ENCODE peak calls at places on chromosome 3, in four cellular contexts. A is heart left ventricle, U is brain microvascular endothelial cell, G is pancreas. Q is an unnamed sample.

GRCh38 chr3:50272911-50273688 is 4.2 kb downstream of the SEMA3B start:
- DNase-seq in A (peak; percentile 86), U (peak; percentile 44), G (peak; percentile 99), Q (peak; percentile 88)

GRCh38 chr3:117846238-117846637 is 1136.7 kb downstream of the TUSC7 start:
- DNase-seq in A (no peak), U (no peak), G (no peak), Q (no peak)

GRCh38 chr3:176362191-176362731 is 835.0 kb downstream of the TBL1XR1 start:
- DNase-seq in A (peak; percentile 15), U (no peak), G (no peak), Q (no peak)

GRCh38 chr3:177146646-177147045 is 50.6 kb downstream of the TBL1XR1 start:
- DNase-seq in A (no peak), U (no peak), G (no peak), Q (no peak)

GRCh38 chr3:103494512-103494911 is 1059.7 kb downstream of the ZPLD1 start:
- DNase-seq in A (no peak), U (no peak), G (no peak), Q (no peak)

GRCh38 chr3:88149146-88149515 is 628 bp upstream of the C3orf38 start:
- DNase-seq in A (no peak), U (no peak), G (no peak), Q (no peak)

GRCh38 chr3:22671848-22672247 is 531.3 kb upstream of the UBE2E2 start:
- DNase-seq in A (no peak), U (no peak), G (no peak), Q (no peak)

GRCh38 chr3:82044918-82045715 is 283.7 kb upstream of the GBE1 start:
- DNase-seq in A (no peak), U (no peak), G (no peak), Q (no peak)

GRCh38 chr3:190739726-190740230 is 122.7 kb downstream of the GMNC start:
- DNase-seq in A (no peak), U (no peak), G (no peak), Q (no peak)

GRCh38 chr3:70556056-70556455 is 243.6 kb upstream of the MDFIC2 start:
- DNase-seq in A (no peak), U (peak; percentile 70), G (no peak), Q (no peak)

GRCh38 chr3:70546679-70547078 is 234.2 kb upstream of the MDFIC2 start:
- DNase-seq in A (no peak), U (no peak), G (no peak), Q (no peak)

GRCh38 chr3:70554170-70554569 is 241.7 kb upstream of the MDFIC2 start:
- DNase-seq in A (no peak), U (peak; percentile 40), G (no peak), Q (no peak)

DNA sequence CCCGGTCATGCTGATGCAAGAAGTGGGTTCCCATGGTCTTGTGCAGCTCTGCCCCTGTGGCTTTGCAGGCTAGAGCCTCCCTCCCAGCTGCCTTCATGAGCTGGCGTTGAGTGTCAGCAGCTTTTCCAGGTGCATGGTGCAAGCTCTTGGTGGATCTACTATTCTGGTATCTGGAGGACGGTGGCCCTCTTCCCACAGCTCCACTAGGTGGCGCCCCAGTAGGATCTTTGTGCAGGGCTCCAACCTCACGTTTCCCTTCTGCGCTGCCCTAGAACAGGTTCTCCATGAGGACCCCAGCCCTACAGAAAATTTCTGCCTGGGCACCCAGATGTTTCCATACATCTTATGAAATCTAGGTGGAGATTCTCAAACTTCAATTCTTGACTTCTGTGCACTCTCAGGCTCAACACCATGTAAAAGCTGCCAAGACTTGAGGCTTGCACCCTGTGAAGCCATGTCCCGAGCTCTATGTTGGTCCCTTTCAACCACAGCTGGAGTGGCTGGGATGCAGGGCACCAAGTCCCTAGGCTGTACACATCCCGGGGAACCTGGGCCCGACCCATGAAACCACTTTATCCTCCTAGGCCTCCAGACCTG is 238.4 kb upstream of the MDFIC2 start:
- DNase-seq in A (peak; percentile 66), U (peak; percentile 73), G (peak; percentile 89), Q (peak; percentile 78)
- TF ChIP-seq CTCF in A (peak; percentile 70), U (peak; percentile 86), G (peak; percentile 74), Q (peak; percentile 77)

GRCh38 chr3:10268116-10268515 is 19.9 kb downstream of the TATDN2 start:
- DNase-seq in A (no peak), U (no peak), G (no peak), Q (no peak)

GRCh38 chr3:10269443-10269842 is 21.2 kb downstream of the TATDN2 start:
- DNase-seq in A (no peak), U (no peak), G (no peak), Q (no peak)

GRCh38 chr3:10265833-10266232 is 17.6 kb downstream of the TATDN2 start:
- DNase-seq in A (no peak), U (no peak), G (no peak), Q (no peak)

GRCh38 chr3:10272977-10273376 is 19.8 kb downstream of the GHRL start:
- DNase-seq in A (no peak), U (no peak), G (no peak), Q (no peak)

GRCh38 chr3:10268930-10269329 is 20.7 kb downstream of the TATDN2 start:
- DNase-seq in A (no peak), U (no peak), G (no peak), Q (no peak)
- H3K36me3 ChIP-seq in A (no peaks in the 10 kb centered on the region), U (peaks cover 37% of the 10 kb centered on the region), G (no peaks in the 10 kb centered on the region), Q (no peaks in the 10 kb centered on the region)

GRCh38 chr3:123161167-123161566 is 40.6 kb upstream of the SEC22A start:
- DNase-seq in A (no peak), U (no peak), G (no peak), Q (no peak)
- TF ChIP-seq CTCF in A (no peak), U (peak; percentile 22), G (no peak), Q (no peak)

GRCh38 chr3:123094492-123094891 is 27.7 kb downstream of the PDIA5 start:
- DNase-seq in A (peak; percentile 10), U (no peak), G (no peak), Q (no peak)
- H3K36me3 ChIP-seq in A (no peaks in the 10 kb centered on the region), U (peaks cover 38% of the 10 kb centered on the region), G (peaks cover 3% of the 10 kb centered on the region), Q (peaks cover 47% of the 10 kb centered on the region)

GRCh38 chr3:71006810-71007785 is 576.4 kb downstream of the FOXP1 start:
- DNase-seq in A (no peak), U (no peak), G (no peak), Q (no peak)
- TF ChIP-seq CTCF in A (peak; percentile 49), U (peak; percentile 30), G (no peak), Q (no peak)

DNA sequence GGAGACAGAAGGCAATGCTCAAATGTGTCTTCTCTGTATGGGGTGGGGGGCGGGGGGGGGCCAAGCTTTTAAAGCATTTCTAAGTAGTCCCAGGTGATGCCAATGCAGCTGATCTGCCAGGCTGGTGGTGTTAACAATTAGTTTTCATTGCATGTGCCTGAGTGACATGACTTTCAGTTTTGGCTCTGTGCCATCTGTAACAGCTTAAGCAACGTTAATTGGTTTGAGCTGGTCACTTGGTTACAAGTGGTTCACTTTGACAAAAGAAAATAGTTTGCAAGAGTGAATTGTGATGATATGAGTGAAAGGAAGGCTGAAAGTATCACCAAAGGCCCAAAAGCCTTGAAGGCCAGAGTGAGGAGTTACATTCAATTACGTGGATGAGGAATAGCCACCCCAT is 26.4 kb upstream of the LRIG1 start:
- DNase-seq in A (no peak), U (no peak), G (no peak), Q (no peak)
- H3K36me3 ChIP-seq in A (no peaks in the 10 kb centered on the region), U (no peaks in the 10 kb centered on the region), G (no peaks in the 10 kb centered on the region), Q (no peaks in the 10 kb centered on the region)